ENCODE peak calls at places on chromosomes 7 and 10, in seven cellular contexts. C, Q, G, W, T, B and R are unnamed samples.

GRCh38 chr7:81407094-81407493 is 362.8 kb downstream of the HGF start:
- DNase-seq in G (peak; percentile 55), T (peak; percentile 54), W (no peak), B (no peak), C (no peak), Q (no peak), R (no peak)

GRCh38 chr7:55019329-55019690 is 493 bp downstream of the EGFR start:
- DNase-seq in W (no peak), C (peak; percentile 72), G (peak; percentile 60), B (no peak), T (no peak), Q (peak; percentile 30), R (peak; percentile 23)

GRCh38 chr10:78332699-78333098 is 299.0 kb downstream of the RPS24 start:
- DNase-seq in W (no peak), C (no peak), T (no peak), G (no peak), Q (no peak), B (no peak), R (no peak)

GRCh38 chr10:104334965-104335650 is 3.2 kb downstream of the ITPRIP start:
- DNase-seq in Q (peak; percentile 37), C (no peak), G (no peak), B (peak; percentile 75), W (no peak), T (no peak), R (no peak)

GRCh38 chr7:96599288-96599936 is 110.2 kb downstream of the SEM1 start:
- DNase-seq in B (no peak), C (peak; percentile 31), T (no peak), W (no peak), G (no peak), Q (no peak), R (no peak)

GRCh38 chr7:55965805-55966421 is 1.5 kb downstream of the NIPSNAP2 start:
- DNase-seq in C (no peak), G (peak; percentile 68), W (no peak), B (no peak), T (peak; percentile 58), Q (no peak), R (no peak)

GRCh38 chr10:62046522-62047239 is 145.2 kb downstream of the ARID5B start:
- DNase-seq in Q (peak; percentile 90), T (peak; percentile 41), C (no peak), B (no peak), W (no peak), G (peak; percentile 95), R (no peak)

GRCh38 chr7:24653316-24654085 is 80.2 kb downstream of the PALS2 start:
- DNase-seq in T (no peak), G (no peak), C (peak; percentile 32), W (no peak), B (no peak), Q (no peak), R (no peak)

GRCh38 chr7:135509839-135510602 is at the start of gene CNOT4:
- DNase-seq in T (peak; percentile 81), G (peak; percentile 96), B (peak; percentile 99), Q (peak; percentile 96), W (peak; percentile 96), C (peak; percentile 98), R (peak; percentile 80)

GRCh38 chr10:111600772-111601171 is 523.9 kb downstream of the ADRA2A start:
- DNase-seq in T (no peak), Q (no peak), G (no peak), C (peak; percentile 18), W (no peak), B (no peak), R (peak; percentile 18)

GRCh38 chr10:100315603-100316002 is 14.4 kb downstream of the PKD2L1 start:
- DNase-seq in B (no peak), G (no peak), W (no peak), T (no peak), Q (no peak), C (no peak), R (no peak)

DNA sequence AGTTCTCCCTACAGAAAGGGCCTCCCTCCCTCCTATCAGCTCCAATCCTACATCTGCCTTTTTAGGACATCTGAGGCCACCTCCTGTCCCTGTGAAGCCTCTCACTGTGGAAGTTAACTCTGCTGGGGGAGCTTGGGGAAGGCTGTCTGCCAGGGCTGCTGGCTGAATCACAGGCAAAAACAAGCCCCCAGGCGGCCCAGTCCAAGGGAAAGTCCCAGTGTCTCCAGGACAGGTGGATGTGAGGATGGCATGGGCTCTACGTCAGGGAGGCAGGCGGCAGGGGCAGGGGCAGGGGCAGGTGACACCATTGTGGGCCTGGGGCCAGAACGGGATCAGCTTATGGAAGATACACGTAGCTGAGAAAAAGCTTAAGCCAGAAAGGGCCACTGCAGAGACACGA is 240.2 kb downstream of the MAD1L1 start:
- DNase-seq in W (no peak), C (no peak), B (no peak), T (no peak), G (no peak), Q (no peak), R (no peak)
- TF ChIP-seq CTCF in W (no peak), C (no peak), B (no peak), T (no peak), G (no peak), Q (no peak), R (no peak)

GRCh38 chr7:128841171-128841690 is 11.0 kb downstream of the FLNC start:
- DNase-seq in T (no peak), Q (no peak), W (no peak), C (no peak), B (no peak), G (no peak), R (no peak)

GRCh38 chr7:128840326-128841170 is 10.3 kb downstream of the FLNC start:
- DNase-seq in C (no peak), G (no peak), B (no peak), T (no peak), Q (no peak), W (no peak), R (no peak)

GRCh38 chr7:128842674-128843641 is 12.8 kb downstream of the FLNC start:
- DNase-seq in Q (no peak), W (no peak), G (no peak), C (no peak), B (no peak), T (no peak), R (no peak)

GRCh38 chr7:128843938-128844621 is 13.9 kb downstream of the FLNC start:
- DNase-seq in Q (no peak), T (no peak), C (no peak), G (no peak), B (no peak), W (no peak), R (no peak)

GRCh38 chr7:128841961-128842673 is 11.9 kb downstream of the FLNC start:
- DNase-seq in G (no peak), C (peak; percentile 77), W (no peak), B (no peak), Q (peak; percentile 39), T (no peak), R (no peak)
- TF ChIP-seq CTCF in G (peak; percentile 60), C (peak; percentile 89), W (peak; percentile 71), B (peak; percentile 59), Q (peak; percentile 58), T (peak; percentile 86), R (peak; percentile 68)

GRCh38 chr10:4775808-4776207 is 50.2 kb upstream of the AKR1E2 start:
- DNase-seq in Q (peak; percentile 22), B (no peak), C (no peak), T (peak; percentile 65), W (no peak), G (peak; percentile 67), R (no peak)

GRCh38 chr10:4772202-4772570 is 53.8 kb upstream of the AKR1E2 start:
- DNase-seq in B (no peak), G (no peak), Q (no peak), T (no peak), C (no peak), W (no peak), R (no peak)

GRCh38 chr10:4770766-4771553 is 55.0 kb upstream of the AKR1E2 start:
- DNase-seq in W (no peak), Q (peak; percentile 96), C (no peak), G (peak; percentile 92), T (peak; percentile 94), B (no peak), R (no peak)

GRCh38 chr10:4767033-4767814 is 58.8 kb upstream of the AKR1E2 start:
- DNase-seq in G (peak; percentile 68), W (no peak), Q (peak; percentile 77), T (no peak), B (no peak), C (peak; percentile 42), R (no peak)

GRCh38 chr10:4771554-4772201 is 54.3 kb upstream of the AKR1E2 start:
- DNase-seq in B (no peak), C (no peak), Q (peak; percentile 64), T (peak; percentile 37), G (peak; percentile 20), W (no peak), R (no peak)
- TF ChIP-seq CTCF in B (no peak), C (no peak), Q (no peak), T (no peak), G (no peak), W (no peak), R (no peak)

DNA sequence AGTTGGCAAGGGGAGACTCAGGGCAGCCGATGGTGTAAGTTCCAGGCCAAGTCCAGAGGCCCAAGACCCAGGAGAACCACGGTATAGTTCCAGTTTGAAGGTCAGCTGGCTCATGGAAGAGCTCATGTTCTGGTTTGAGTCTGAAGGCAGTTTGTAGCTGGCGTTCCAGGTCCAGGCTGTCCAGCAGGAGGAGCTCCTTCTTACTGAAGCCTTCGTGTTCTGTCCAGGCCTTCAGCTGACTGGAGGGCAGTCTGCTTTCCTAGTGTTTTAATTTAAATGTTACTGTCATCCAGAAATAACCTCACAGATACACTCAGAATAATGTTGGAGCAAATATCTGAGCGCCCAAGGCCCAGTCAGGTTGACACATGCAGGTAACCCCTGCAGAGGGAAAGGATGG is 4.2 kb downstream of the SUN1 start:
- DNase-seq in Q (peak; percentile 62), B (no peak), W (no peak), T (no peak), G (peak; percentile 60), C (peak; percentile 48), R (peak; percentile 14)
- TF ChIP-seq CTCF in Q (peak; percentile 77), B (peak; percentile 10), W (peak; percentile 44), T (peak; percentile 65), G (peak; percentile 71), C (peak; percentile 52), R (peak; percentile 52)

GRCh38 chr7:155751409-155751808 is 60.9 kb downstream of the SHH start:
- DNase-seq in C (no peak), B (no peak), Q (no peak), T (no peak), W (no peak), G (no peak), R (no peak)

GRCh38 chr7:155746188-155746587 is 66.1 kb downstream of the SHH start:
- DNase-seq in Q (no peak), W (no peak), B (no peak), T (no peak), G (no peak), C (no peak), R (no peak)

GRCh38 chr7:155750255-155751125 is 61.8 kb downstream of the SHH start:
- DNase-seq in Q (no peak), W (no peak), B (no peak), C (no peak), G (no peak), T (no peak), R (no peak)

GRCh38 chr7:155752756-155753445 is 59.4 kb downstream of the SHH start:
- DNase-seq in C (no peak), B (no peak), G (no peak), Q (no peak), T (no peak), W (no peak), R (no peak)

GRCh38 chr7:155749578-155749977 is 62.7 kb downstream of the SHH start:
- DNase-seq in T (no peak), C (no peak), Q (no peak), W (no peak), B (no peak), G (no peak), R (no peak)
- TF ChIP-seq CTCF in T (no peak), C (no peak), Q (no peak), W (no peak), B (no peak), G (no peak), R (no peak)